ENCODE peak calls at places on chromosomes 5 and 9, in four cellular contexts. W, Y, J and Q are unnamed samples.

GRCh38 chr9:107158321-107158720 is 124.8 kb upstream of the RAD23B start:
- DNase-seq in W (peak), Y (no peak), J (no peak), Q (peak)

GRCh38 chr5:8394965-8395364 is 526.0 kb downstream of the MTRR start:
- DNase-seq in W (no peak), Y (no peak), J (no peak), Q (no peak)

GRCh38 chr9:74663456-74663855 is 166.3 kb downstream of the RORB start:
- DNase-seq in W (no peak), Y (no peak), J (no peak), Q (no peak)

GRCh38 chr9:135468866-135469521 is 10.6 kb upstream of the PPP1R26 start:
- DNase-seq in W (no peak), Y (no peak), J (peak), Q (no peak)

GRCh38 chr5:14983666-14984441 is 112.3 kb upstream of the ANKH start:
- DNase-seq in W (no peak), Y (no peak), J (no peak), Q (no peak)

GRCh38 chr5:132797651-132798050 is 15.5 kb upstream of the SOWAHA start:
- DNase-seq in W (no peak), Y (no peak), J (no peak), Q (no peak)

GRCh38 chr9:16282216-16282615 is 588.3 kb downstream of the BNC2 start:
- DNase-seq in W (no peak), Y (no peak), J (no peak), Q (no peak)

GRCh38 chr5:23112237-23112636 is 259.1 kb upstream of the CDH12 start:
- DNase-seq in W (no peak), Y (no peak), J (no peak), Q (no peak)

GRCh38 chr5:107549567-107549966 is 121.2 kb downstream of the EFNA5 start:
- DNase-seq in W (no peak), Y (no peak), J (no peak), Q (no peak)

GRCh38 chr5:14708551-14708950 is 44.0 kb downstream of the OTULIN start:
- DNase-seq in W (no peak), Y (no peak), J (no peak), Q (no peak)

GRCh38 chr5:90874066-90874465 is 315.5 kb downstream of the ADGRV1 start:
- DNase-seq in W (no peak), Y (no peak), J (no peak), Q (no peak)
- TF ChIP-seq NR2C2 in W (no peak), Y (no peak), J (no peak), Q (no peak)

GRCh38 chr5:166980666-166981065 is 1310.8 kb upstream of the WWC1 start:
- DNase-seq in W (no peak), Y (no peak), J (no peak), Q (no peak)
- TF ChIP-seq CBFB in W (no peak), Y (no peak), J (no peak), Q (no peak)

GRCh38 chr9:126975327-126976059 is 60.9 kb downstream of the RALGPS1 start:
- DNase-seq in W (no peak), Y (no peak), J (no peak), Q (no peak)
- TF ChIP-seq NR2C2 in W (no peak), Y (no peak), J (no peak), Q (no peak)

DNA sequence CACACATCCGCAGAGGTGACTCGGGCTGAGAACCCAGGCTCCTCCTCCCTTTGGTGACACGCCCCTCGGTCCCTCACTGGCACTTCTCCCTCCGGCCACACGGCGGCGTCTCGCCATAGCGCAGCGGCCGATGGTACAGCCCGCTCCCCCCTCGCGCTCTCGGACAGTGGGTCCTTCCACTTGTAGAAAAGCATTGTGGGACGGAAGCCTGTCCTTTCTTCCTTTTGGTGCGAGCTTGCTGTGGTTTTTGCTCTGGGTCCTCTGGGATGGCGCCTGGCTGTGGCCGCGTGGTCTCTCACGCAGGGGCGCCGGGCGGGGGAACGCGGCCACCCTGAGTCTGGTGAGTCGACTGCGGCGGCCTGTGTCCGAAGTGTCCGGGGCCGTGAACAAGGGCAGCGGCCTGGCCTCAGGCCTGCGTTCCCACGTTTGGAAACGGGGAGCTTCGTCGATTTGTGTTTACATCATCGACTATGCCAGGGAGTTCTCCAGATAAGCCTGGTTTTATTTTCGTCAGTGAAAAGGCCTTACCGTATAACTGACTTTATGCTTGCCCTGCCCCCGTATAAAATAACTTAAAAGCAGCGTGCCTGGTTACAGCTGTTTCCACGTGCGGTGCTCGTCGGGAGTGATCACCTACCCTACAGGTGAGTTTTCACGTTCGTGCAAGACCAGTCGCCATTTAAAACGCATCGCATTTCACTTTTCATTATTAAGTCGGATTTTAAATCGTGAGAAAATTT is 258.3 kb downstream of the EPB41L4A start:
- DNase-seq in W (peak), Y (peak), J (peak), Q (peak)
- TF ChIP-seq CBFB in W (peak), Y (peak), J (no peak), Q (peak)

GRCh38 chr9:91643474-91644102 is 220.0 kb upstream of the NFIL3 start:
- DNase-seq in W (no peak), Y (no peak), J (no peak), Q (no peak)
- TF ChIP-seq NR2C2 in W (no peak), Y (no peak), J (no peak), Q (no peak)

GRCh38 chr5:78213799-78214198 is 80.7 kb downstream of the AP3B1 start:
- DNase-seq in W (no peak), Y (no peak), J (no peak), Q (no peak)
- TF ChIP-seq CBFB in W (no peak), Y (no peak), J (no peak), Q (no peak)

GRCh38 chr9:120379611-120380010 is 200.4 kb downstream of the CDK5RAP2 start:
- DNase-seq in W (no peak), Y (no peak), J (no peak), Q (no peak)
- TF ChIP-seq NR2C2 in W (no peak), Y (no peak), J (no peak), Q (no peak)

GRCh38 chr9:38171926-38172325 is 102.9 kb upstream of the SHB start:
- DNase-seq in W (no peak), Y (no peak), J (no peak), Q (no peak)
- TF ChIP-seq CBFB in W (no peak), Y (no peak), J (no peak), Q (no peak)

GRCh38 chr9:119368681-119369581 is at the start of gene BRINP1:
- DNase-seq in W (no peak), Y (no peak), J (no peak), Q (peak)
- TF ChIP-seq NR2C2 in W (no peak), Y (no peak), J (no peak), Q (no peak)

GRCh38 chr5:101123365-101123764 is 220.3 kb upstream of the ST8SIA4 start:
- DNase-seq in W (no peak), Y (no peak), J (no peak), Q (no peak)
- TF ChIP-seq CBFB in W (no peak), Y (no peak), J (no peak), Q (no peak)